ENCODE peak calls at places on chromosomes 4 and X, in five cellular contexts. K is neural progenitor cell; U is CD8-positive, alpha-beta T cell; H is cardiac muscle cell; J is adipocyte. Q is an unnamed sample.

GRCh38 chrX:94053575-94053974 is 379.6 kb downstream of the FAM133A start:
- DNase-seq in J (no peak), K (no peak), U (no peak), H (no peak), Q (no peak)

GRCh38 chr4:165931741-165932140 is 58.7 kb downstream of the TLL1 start:
- DNase-seq in J (no peak), U (no peak), H (no peak), K (no peak), Q (no peak)

GRCh38 chr4:118969359-118969758 is 80.7 kb downstream of the SYNPO2 start:
- DNase-seq in J (peak; percentile 86), U (no peak), K (peak; percentile 44), H (peak; percentile 80), Q (no peak)

GRCh38 chr4:56435001-56435747 is at the start of gene PPAT:
- DNase-seq in U (peak; percentile 97), J (peak; percentile 99), K (peak; percentile 99), H (peak; percentile 99), Q (peak; percentile 99)

GRCh38 chrX:24672701-24673190 is 21.0 kb upstream of the POLA1 start:
- DNase-seq in K (peak; percentile 85), U (no peak), H (peak; percentile 8), J (no peak), Q (no peak)

GRCh38 chr4:100278567-100278966 is 88.3 kb upstream of the DDIT4L start:
- DNase-seq in H (no peak), U (no peak), K (no peak), J (no peak), Q (no peak)

GRCh38 chrX:11908371-11908770 is 150.3 kb downstream of the MSL3 start:
- DNase-seq in J (peak; percentile 15), K (peak; percentile 36), U (no peak), H (peak; percentile 50), Q (peak; percentile 11)

GRCh38 chr4:148067307-148067916 is 335.5 kb downstream of the ARHGAP10 start:
- DNase-seq in J (no peak), K (no peak), U (no peak), H (no peak), Q (no peak)

GRCh38 chr4:180363817-180364216 is 1879.4 kb upstream of the TENM3 start:
- DNase-seq in U (no peak), K (no peak), H (no peak), J (no peak), Q (no peak)

GRCh38 chr4:113756005-113756410 is 5.5 kb downstream of the CAMK2D start:
- DNase-seq in K (no peak), H (peak; percentile 85), U (no peak), J (peak; percentile 69), Q (no peak)

GRCh38 chr4:98452091-98452490 is 190.9 kb downstream of the RAP1GDS1 start:
- DNase-seq in H (no peak), K (no peak), U (no peak), J (no peak), Q (no peak)

GRCh38 chr4:73690051-73690744 is 50.2 kb upstream of the CXCL8 start:
- DNase-seq in K (no peak), J (no peak), H (no peak), U (no peak), Q (no peak)

GRCh38 chr4:77586953-77587383 is 18.7 kb upstream of the CXCL13 start:
- DNase-seq in H (peak; percentile 60), J (no peak), U (no peak), K (no peak), Q (peak; percentile 30)

GRCh38 chrX:111322231-111322855 is 52.1 kb upstream of the CAPN6 start:
- DNase-seq in K (peak; percentile 32), H (no peak), J (no peak), U (no peak), Q (no peak)

GRCh38 chr4:140071806-140072205 is 82.2 kb downstream of the MAML3 start:
- DNase-seq in H (peak; percentile 98), K (no peak), U (peak; percentile 49), J (peak; percentile 85), Q (peak; percentile 54)

GRCh38 chrX:134431894-134432293 is 28.1 kb upstream of the HPRT1 start:
- DNase-seq in K (no peak), J (peak; percentile 26), H (peak; percentile 21), U (no peak), Q (no peak)

GRCh38 chr4:76219299-76220055 is 5.9 kb upstream of the SCARB2 start:
- DNase-seq in U (no peak), J (peak; percentile 92), H (peak; percentile 85), K (no peak), Q (no peak)

GRCh38 chrX:111095974-111096870 is at the start of gene PAK3:
- DNase-seq in J (peak; percentile 64), U (no peak), H (peak; percentile 57), K (peak; percentile 79), Q (peak; percentile 49)

GRCh38 chr4:79526970-79527565 is 119.0 kb upstream of the GK2 start:
- DNase-seq in U (no peak), J (no peak), K (no peak), H (no peak), Q (no peak)

GRCh38 chr4:148589182-148589581 is 147.0 kb upstream of the NR3C2 start:
- DNase-seq in J (no peak), K (no peak), H (no peak), U (no peak), Q (no peak)

GRCh38 chrX:103063191-103063845 is 653 bp downstream of the BEX1 start:
- DNase-seq in H (peak; percentile 54), U (no peak), J (peak; percentile 56), K (peak; percentile 64), Q (no peak)

GRCh38 chr4:81418572-81418971 is 53.1 kb downstream of the RASGEF1B start:
- DNase-seq in J (no peak), K (no peak), H (no peak), U (no peak), Q (no peak)

GRCh38 chr4:109301691-109302365 is 630 bp downstream of the COL25A1 start:
- DNase-seq in K (peak; percentile 4), U (no peak), J (peak; percentile 9), H (no peak), Q (no peak)

GRCh38 chrX:131067216-131067615 is 9.1 kb downstream of the ARHGAP36 start:
- DNase-seq in J (no peak), H (no peak), K (no peak), U (no peak), Q (no peak)

GRCh38 chr4:102574317-102574716 is 73.2 kb downstream of the NFKB1 start:
- DNase-seq in J (no peak), K (no peak), H (peak; percentile 84), U (no peak), Q (no peak)

GRCh38 chr4:123340381-123340701 is 56.3 kb upstream of the SPRY1 start:
- DNase-seq in U (no peak), J (peak; percentile 71), H (peak; percentile 83), K (no peak), Q (no peak)

GRCh38 chr4:48792348-48793006 is 12.4 kb upstream of the FRYL start:
- DNase-seq in K (no peak), H (peak; percentile 62), U (no peak), J (peak; percentile 82), Q (no peak)

GRCh38 chrX:116230136-116230886 is 59.8 kb downstream of the AGTR2 start:
- DNase-seq in H (no peak), U (no peak), J (peak; percentile 10), K (no peak), Q (no peak)

DNA sequence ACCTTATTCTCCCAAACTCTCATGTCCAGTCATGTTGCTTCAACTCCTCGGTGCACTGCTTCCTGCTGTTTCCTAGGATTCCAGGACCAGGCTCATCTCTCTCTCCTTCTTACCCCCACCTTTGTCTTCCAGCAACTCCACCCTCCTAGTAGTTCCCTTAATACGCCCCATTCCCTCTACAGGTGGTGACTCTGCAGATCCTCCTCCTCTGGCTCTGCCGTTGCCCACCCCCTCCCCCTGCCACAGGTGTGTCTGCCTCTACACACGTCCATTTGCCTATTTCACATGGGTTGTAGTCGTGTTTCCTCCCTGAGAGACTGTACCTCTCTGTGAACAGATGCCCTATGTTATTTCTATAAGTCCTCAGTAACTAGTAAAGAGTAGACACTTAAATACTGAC is 32.4 kb downstream of the CDS1 start:
- DNase-seq in J (no peak), U (no peak), H (no peak), K (no peak), Q (no peak)
- H3K4me3 ChIP-seq in J (no peak overlapping the region), U (no peak overlapping the region), H (no peak overlapping the region), K (no peak overlapping the region), Q (no peak overlapping the region)

DNA sequence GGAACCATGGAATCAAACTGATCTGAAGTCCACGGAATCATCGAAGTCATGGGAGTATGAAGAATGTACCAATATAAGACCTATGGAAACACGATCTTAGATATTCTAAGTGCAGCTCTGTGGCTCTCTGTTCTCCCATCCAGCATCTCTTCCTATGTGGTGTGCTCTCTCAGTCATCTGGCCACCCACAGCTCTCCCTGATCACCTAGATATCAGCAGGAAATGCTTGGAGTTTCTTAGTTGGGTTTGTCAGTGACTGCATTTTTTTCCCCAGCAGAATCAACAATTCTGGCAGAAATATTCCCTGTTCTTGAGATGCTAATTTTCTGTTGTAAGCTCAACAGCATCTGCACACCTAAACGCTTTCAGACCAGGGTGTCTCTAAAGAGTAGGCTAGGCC is 94.1 kb downstream of the GC start:
- DNase-seq in J (no peak), K (no peak), H (peak; percentile 46), U (no peak), Q (no peak)
- H3K4me1 ChIP-seq in J (no peaks in the 10 kb centered on the region), K (no peaks in the 10 kb centered on the region), H (no peaks in the 10 kb centered on the region), U (no peaks in the 10 kb centered on the region), Q (no peaks in the 10 kb centered on the region)

DNA sequence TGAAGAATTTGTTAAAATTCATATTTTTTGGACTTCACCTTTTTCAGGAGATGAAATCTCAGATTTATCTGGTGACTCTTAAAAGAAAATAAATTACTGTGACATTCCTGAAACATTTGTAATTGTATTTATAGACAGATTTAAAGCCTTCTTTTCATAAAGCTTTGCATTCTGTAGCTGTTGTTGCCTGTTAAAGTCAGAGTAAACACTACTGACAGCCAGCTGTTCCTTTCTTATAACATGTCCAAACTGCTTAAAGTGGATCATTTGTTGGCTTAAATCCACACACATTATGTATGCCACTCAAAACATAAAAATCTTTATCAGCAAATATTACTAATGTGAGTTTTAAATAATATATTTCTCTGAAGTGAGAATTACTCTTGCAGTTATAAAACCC is 157.5 kb downstream of the TECRL start:
- DNase-seq in J (no peak), U (no peak), H (no peak), K (no peak), Q (no peak)
- H3K36me3 ChIP-seq in J (no peaks in the 10 kb centered on the region), U (no peaks in the 10 kb centered on the region), H (no peaks in the 10 kb centered on the region), K (peaks cover 3% of the 10 kb centered on the region), Q (no peaks in the 10 kb centered on the region)

GRCh38 chr4:121381148-121381462 is 287 bp upstream of the QRFPR start:
- DNase-seq in J (no peak), K (no peak), H (no peak), U (no peak), Q (no peak)
- H3K4me3 ChIP-seq in J (peak overlapping the region; percentile 74), K (peak overlapping the region; percentile 49), H (peak overlapping the region; percentile 29), U (no peak overlapping the region), Q (no peak overlapping the region)

GRCh38 chrX:154734101-154734781 is 16.6 kb downstream of the GAB3 start:
- DNase-seq in J (peak; percentile 67), K (no peak), H (peak; percentile 84), U (no peak), Q (no peak)
- H3K4me1 ChIP-seq in J (peaks cover 90% of the 10 kb centered on the region), K (no peaks in the 10 kb centered on the region), H (no peaks in the 10 kb centered on the region), U (peaks cover 97% of the 10 kb centered on the region), Q (peaks cover 98% of the 10 kb centered on the region)